ENCODE peak calls at places on chromosomes 6 and 20, in ten cellular contexts. Q is IMR-90; A is CD8-positive, alpha-beta memory T cell; U is iPS DF 6.9; P is fibroblast of lung; Y is mesendoderm; E is cardiac muscle cell; D is PC-3; G is MM.1S; C is SJSA1. R is an unnamed sample.

GRCh38 chr6:12327391-12327790 is 37.2 kb downstream of the EDN1 start:
- DNase-seq in Q (peak), A (no peak), U (no peak), P (no peak), Y (no peak), E (no peak), D (peak), G (no peak), C (peak), R (no peak)

GRCh38 chr20:14877616-14878015 is 540.2 kb upstream of the FLRT3 start:
- DNase-seq in Q (no peak), A (no peak), U (no peak), P (no peak), Y (no peak), E (no peak), D (no peak), G (no peak), C (no peak), R (no peak)

GRCh38 chr6:130357436-130357835 is 8.4 kb upstream of the TMEM200A start:
- DNase-seq in Q (no peak), A (no peak), U (no peak), P (no peak), Y (no peak), E (no peak), D (no peak), G (no peak), C (no peak), R (no peak)

GRCh38 chr20:10404959-10405530 is 29.0 kb downstream of the MKKS start:
- DNase-seq in Q (no peak), A (no peak), U (no peak), P (no peak), Y (no peak), E (no peak), D (no peak), G (no peak), C (no peak), R (no peak)

GRCh38 chr6:128062882-128063603 is 162.2 kb upstream of the THEMIS start:
- DNase-seq in Q (peak), A (no peak), U (no peak), P (no peak), Y (no peak), E (no peak), D (peak), G (no peak), C (no peak), R (no peak)

GRCh38 chr6:16964553-16965499 is 137.0 kb upstream of the STMND1 start:
- DNase-seq in Q (peak), A (peak), U (peak), P (peak), Y (peak), E (peak), D (peak), G (peak), C (peak), R (no peak)

GRCh38 chr20:62310757-62311121 is 7.9 kb downstream of the ADRM1 start:
- DNase-seq in Q (no peak), A (no peak), U (no peak), P (peak), Y (no peak), E (no peak), D (no peak), G (no peak), C (no peak), R (no peak)

GRCh38 chr20:37441023-37441422 is 80.0 kb upstream of the NNAT start:
- DNase-seq in Q (no peak), A (no peak), U (no peak), P (no peak), Y (no peak), E (no peak), D (no peak), G (no peak), C (no peak), R (no peak)

GRCh38 chr6:63014290-63014689 is 197.0 kb upstream of the FKBP1C start:
- DNase-seq in Q (no peak), A (no peak), U (no peak), P (no peak), Y (peak), E (peak), D (no peak), G (no peak), C (no peak), R (no peak)

GRCh38 chr20:51542033-51542893 is at the start of gene NFATC2:
- DNase-seq in Q (no peak), A (peak), U (no peak), P (no peak), Y (peak), E (peak), D (peak), G (peak), C (no peak), R (no peak)

GRCh38 chr6:15522026-15522425 is 140.8 kb downstream of the DTNBP1 start:
- DNase-seq in Q (no peak), A (no peak), U (no peak), P (no peak), Y (no peak), E (no peak), D (no peak), G (no peak), C (no peak), R (peak)

GRCh38 chr20:8124639-8125038 is 7.4 kb upstream of the PLCB1 start:
- DNase-seq in Q (peak), A (no peak), U (no peak), P (no peak), Y (no peak), E (no peak), D (peak), G (no peak), C (no peak), R (no peak)

GRCh38 chr6:158895661-158896060 is 76.5 kb upstream of the EZR start:
- DNase-seq in Q (no peak), A (no peak), U (no peak), P (no peak), Y (no peak), E (no peak), D (no peak), G (no peak), C (no peak), R (no peak)

GRCh38 chr20:53847118-53847842 is 223.1 kb downstream of the BCAS1 start:
- DNase-seq in Q (no peak), A (no peak), U (no peak), P (no peak), Y (no peak), E (no peak), D (no peak), G (peak), C (no peak), R (no peak)

GRCh38 chr20:31559704-31560093 is 45.4 kb upstream of the ID1 start:
- DNase-seq in Q (no peak), A (no peak), U (no peak), P (no peak), Y (no peak), E (no peak), D (no peak), G (peak), C (no peak), R (no peak)

GRCh38 chr6:165987483-165988305 is 180.0 kb downstream of the TBXT start:
- DNase-seq in Q (peak), A (no peak), U (no peak), P (peak), Y (peak), E (peak), D (no peak), G (peak), C (peak), R (peak)

GRCh38 chr6:27866370-27867050 is 45.7 kb downstream of the OR2B2 start:
- DNase-seq in Q (peak), A (peak), U (no peak), P (peak), Y (peak), E (peak), D (no peak), G (peak), C (peak), R (no peak)

GRCh38 chr6:24710519-24711303 is 8.2 kb downstream of the C6orf62 start:
- DNase-seq in Q (no peak), A (no peak), U (no peak), P (no peak), Y (no peak), E (no peak), D (no peak), G (no peak), C (no peak), R (no peak)

GRCh38 chr6:41736800-41737555 is 1.6 kb upstream of the TFEB start:
- DNase-seq in Q (no peak), A (no peak), U (no peak), P (no peak), Y (no peak), E (no peak), D (no peak), G (no peak), C (no peak), R (no peak)

GRCh38 chr6:161168281-161168891 is 105.5 kb downstream of the AGPAT4 start:
- DNase-seq in Q (peak), A (no peak), U (no peak), P (peak), Y (peak), E (no peak), D (peak), G (no peak), C (peak), R (no peak)

GRCh38 chr6:127300411-127300810 is 33.7 kb downstream of the RNF146 start:
- DNase-seq in Q (peak), A (no peak), U (no peak), P (peak), Y (peak), E (peak), D (peak), G (no peak), C (peak), R (no peak)

GRCh38 chr6:53504438-53505030 is 40.4 kb downstream of the GCLC start:
- DNase-seq in Q (no peak), A (no peak), U (no peak), P (no peak), Y (no peak), E (no peak), D (no peak), G (no peak), C (no peak), R (no peak)

GRCh38 chr6:158900614-158901312 is 81.6 kb upstream of the EZR start:
- DNase-seq in Q (no peak), A (no peak), U (no peak), P (no peak), Y (no peak), E (no peak), D (no peak), G (no peak), C (no peak), R (no peak)

GRCh38 chr6:167712332-167713087 is 114.2 kb upstream of the AFDN start:
- DNase-seq in Q (no peak), A (no peak), U (no peak), P (no peak), Y (no peak), E (no peak), D (no peak), G (no peak), C (no peak), R (no peak)

GRCh38 chr6:158654498-158654897 is 4.6 kb downstream of the SYTL3 start:
- DNase-seq in Q (peak), A (no peak), U (no peak), P (peak), Y (no peak), E (peak), D (no peak), G (no peak), C (peak), R (no peak)

GRCh38 chr20:61099786-61100185 is 152.3 kb upstream of the CDH4 start:
- DNase-seq in Q (no peak), A (no peak), U (no peak), P (peak), Y (no peak), E (no peak), D (no peak), G (no peak), C (no peak), R (no peak)

GRCh38 chr6:143621876-143622605 is 55.7 kb upstream of the PHACTR2 start:
- DNase-seq in Q (peak), A (no peak), U (no peak), P (no peak), Y (no peak), E (no peak), D (no peak), G (no peak), C (peak), R (no peak)

GRCh38 chr6:150145427-150145826 is 2.6 kb downstream of the PPP1R14C start:
- DNase-seq in Q (no peak), A (no peak), U (no peak), P (no peak), Y (no peak), E (peak), D (no peak), G (no peak), C (no peak), R (no peak)

GRCh38 chr6:39585641-39586040 is 139.6 kb downstream of the KIF6 start:
- DNase-seq in Q (no peak), A (no peak), U (no peak), P (no peak), Y (no peak), E (no peak), D (no peak), G (no peak), C (no peak), R (no peak)

GRCh38 chr6:39587080-39587479 is 138.1 kb downstream of the KIF6 start:
- DNase-seq in Q (no peak), A (no peak), U (no peak), P (no peak), Y (no peak), E (no peak), D (no peak), G (no peak), C (no peak), R (no peak)

GRCh38 chr6:39593644-39594043 is 131.6 kb downstream of the KIF6 start:
- DNase-seq in Q (no peak), A (no peak), U (no peak), P (no peak), Y (no peak), E (no peak), D (no peak), G (no peak), C (no peak), R (no peak)

GRCh38 chr6:39594304-39594703 is 130.9 kb downstream of the KIF6 start:
- DNase-seq in Q (no peak), A (no peak), U (no peak), P (no peak), Y (no peak), E (no peak), D (no peak), G (no peak), C (no peak), R (no peak)

DNA sequence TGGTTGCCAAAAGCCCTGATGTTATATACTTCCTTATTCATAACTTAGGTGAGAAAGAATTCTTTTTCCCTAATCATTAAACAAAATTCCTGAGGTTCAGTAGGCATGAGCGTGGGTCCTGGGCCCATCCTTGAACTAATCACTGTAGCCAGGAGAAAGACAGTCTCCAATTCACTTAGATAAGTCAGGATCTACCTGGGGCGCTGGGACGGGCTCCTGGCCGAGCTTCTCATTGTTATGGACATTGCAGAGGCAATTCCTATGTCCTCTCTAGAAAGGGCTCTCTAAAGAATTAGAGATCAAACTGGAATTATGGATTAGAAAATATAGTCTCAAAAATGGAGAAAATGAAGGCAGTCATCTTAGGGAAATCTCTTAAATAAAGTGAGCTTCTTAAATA is 134.2 kb downstream of the KIF6 start:
- DNase-seq in Q (no peak), A (no peak), U (no peak), P (no peak), Y (no peak), E (no peak), D (no peak), G (no peak), C (no peak), R (no peak)
- H3K27ac ChIP-seq in Q (no peak), A (no peak), U (no peak), P (no peak), Y (no peak), E (no peak), D (no peak), G (no peak), C (no peak), R (no peak)

GRCh38 chr6:146981981-146982380 is 222.2 kb upstream of the STXBP5 start:
- DNase-seq in Q (no peak), A (no peak), U (no peak), P (no peak), Y (no peak), E (no peak), D (no peak), G (no peak), C (no peak), R (no peak)
- H3K4me3 ChIP-seq in Q (no peak), A (no peak), U (no peak), P (no peak), Y (no peak), E (no peak), D (no peak), G (no peak), C (no peak), R (no peak)

GRCh38 chr6:160055378-160055777 is 66.2 kb upstream of the SLC22A1 start:
- DNase-seq in Q (no peak), A (no peak), U (no peak), P (no peak), Y (no peak), E (no peak), D (no peak), G (no peak), C (no peak), R (no peak)
- H3K27ac ChIP-seq in Q (no peak), A (no peak), U (no peak), P (no peak), Y (no peak), E (no peak), D (no peak), G (no peak), C (no peak), R (no peak)

GRCh38 chr6:48472121-48472520 is 361.1 kb upstream of the PTCHD4 start:
- DNase-seq in Q (no peak), A (no peak), U (no peak), P (peak), Y (no peak), E (no peak), D (no peak), G (no peak), C (no peak), R (no peak)
- H3K4me3 ChIP-seq in Q (no peak), A (no peak), U (no peak), P (no peak), Y (no peak), E (no peak), D (no peak), G (no peak), C (no peak), R (no peak)